ENCODE peak calls at places on chromosomes 6 and 20, in eight cellular contexts. N is neural progenitor cell, G is ovary, X is kidney, J is GM23248, L is breast epithelium, Q is BE2C, H is cardiac muscle cell. S is an unnamed sample.

GRCh38 chr6:106476326-106477105 is 116.0 kb downstream of the CRYBG1 start:
- DNase-seq in N (no peak), G (no peak), X (no peak), J (peak; percentile 77), L (no peak), Q (no peak), H (peak; percentile 73), S (no peak)

GRCh38 chr6:67689329-67689728 is 945.8 kb upstream of the ADGRB3 start:
- DNase-seq in N (peak; percentile 15), G (no peak), X (no peak), J (no peak), L (no peak), Q (no peak), H (no peak), S (no peak)

GRCh38 chr20:341682-342081 is 5.2 kb upstream of the NRSN2 start:
- DNase-seq in N (no peak), G (no peak), X (no peak), J (peak; percentile 88), L (no peak), Q (peak; percentile 33), H (peak; percentile 76), S (no peak)

GRCh38 chr6:89944826-89945407 is 50.6 kb downstream of the GJA10 start:
- DNase-seq in N (no peak), G (no peak), X (no peak), J (peak; percentile 45), L (no peak), Q (no peak), H (peak; percentile 28), S (no peak)

GRCh38 chr20:4601630-4602296 is 119.9 kb upstream of the PRND start:
- DNase-seq in N (no peak), G (peak; percentile 49), X (peak; percentile 71), J (peak; percentile 62), L (no peak), Q (peak; percentile 30), H (no peak), S (no peak)

GRCh38 chr6:75283907-75284284 is 696 bp downstream of the TMEM30A start:
- DNase-seq in N (peak; percentile 16), G (no peak), X (no peak), J (no peak), L (no peak), Q (no peak), H (no peak), S (peak; percentile 2)

GRCh38 chr6:170094686-170095272 is 196.1 kb downstream of the DLL1 start:
- DNase-seq in N (no peak), G (no peak), X (peak; percentile 59), J (no peak), L (no peak), Q (no peak), H (no peak), S (no peak)

GRCh38 chr20:23587631-23588030 is 18.1 kb downstream of the CST9 start:
- DNase-seq in N (no peak), G (no peak), X (no peak), J (no peak), L (no peak), Q (no peak), H (no peak), S (no peak)

GRCh38 chr6:159760602-159761057 is 1.2 kb upstream of the ACAT2 start:
- DNase-seq in N (peak; percentile 85), G (no peak), X (no peak), J (peak; percentile 53), L (no peak), Q (no peak), H (peak; percentile 85), S (no peak)

GRCh38 chr6:37643851-37644672 is 53.6 kb downstream of the MDGA1 start:
- DNase-seq in N (no peak), G (no peak), X (no peak), J (no peak), L (no peak), Q (no peak), H (peak; percentile 35), S (no peak)

GRCh38 chr6:42182101-42182500 is 8.9 kb downstream of the GUCA1A start:
- DNase-seq in N (no peak), G (no peak), X (no peak), J (no peak), L (no peak), Q (no peak), H (no peak), S (no peak)

GRCh38 chr6:13390658-13391057 is 62.3 kb upstream of the TBC1D7 start:
- DNase-seq in N (no peak), G (no peak), X (no peak), J (no peak), L (no peak), Q (no peak), H (no peak), S (no peak)

GRCh38 chr6:137217801-137218472 is 1.2 kb downstream of the IFNGR1 start:
- DNase-seq in N (no peak), G (no peak), X (no peak), J (peak; percentile 81), L (no peak), Q (no peak), H (no peak), S (no peak)

GRCh38 chr20:57047281-57048026 is 219.0 kb downstream of the BMP7 start:
- DNase-seq in N (no peak), G (no peak), X (no peak), J (no peak), L (peak; percentile 75), Q (peak; percentile 24), H (no peak), S (no peak)

GRCh38 chr6:169239181-169239580 is 14.5 kb downstream of the THBS2 start:
- DNase-seq in N (no peak), G (no peak), X (peak; percentile 53), J (no peak), L (no peak), Q (no peak), H (no peak), S (no peak)

GRCh38 chr6:3281669-3282460 is 23.1 kb downstream of the PSMG4 start:
- DNase-seq in N (peak; percentile 51), G (peak; percentile 37), X (peak; percentile 68), J (peak; percentile 95), L (no peak), Q (no peak), H (peak; percentile 88), S (no peak)

GRCh38 chr6:35092362-35093117 is 48.6 kb downstream of the TCP11 start:
- DNase-seq in N (no peak), G (peak; percentile 67), X (no peak), J (peak; percentile 80), L (no peak), Q (no peak), H (peak; percentile 75), S (no peak)

GRCh38 chr6:12890171-12890790 is 173.7 kb downstream of the PHACTR1 start:
- DNase-seq in N (no peak), G (no peak), X (no peak), J (no peak), L (no peak), Q (peak; percentile 20), H (no peak), S (no peak)

GRCh38 chr6:119052292-119052889 is 26.1 kb downstream of the FAM184A start:
- DNase-seq in N (no peak), G (no peak), X (no peak), J (no peak), L (no peak), Q (no peak), H (no peak), S (no peak)

GRCh38 chr6:147416622-147417021 is 91.9 kb upstream of the SAMD5 start:
- DNase-seq in N (no peak), G (no peak), X (no peak), J (no peak), L (no peak), Q (no peak), H (no peak), S (no peak)

GRCh38 chr20:41616228-41616627 is 1.9 kb downstream of the CHD6 start:
- DNase-seq in N (no peak), G (no peak), X (no peak), J (peak; percentile 67), L (no peak), Q (no peak), H (peak; percentile 56), S (no peak)

DNA sequence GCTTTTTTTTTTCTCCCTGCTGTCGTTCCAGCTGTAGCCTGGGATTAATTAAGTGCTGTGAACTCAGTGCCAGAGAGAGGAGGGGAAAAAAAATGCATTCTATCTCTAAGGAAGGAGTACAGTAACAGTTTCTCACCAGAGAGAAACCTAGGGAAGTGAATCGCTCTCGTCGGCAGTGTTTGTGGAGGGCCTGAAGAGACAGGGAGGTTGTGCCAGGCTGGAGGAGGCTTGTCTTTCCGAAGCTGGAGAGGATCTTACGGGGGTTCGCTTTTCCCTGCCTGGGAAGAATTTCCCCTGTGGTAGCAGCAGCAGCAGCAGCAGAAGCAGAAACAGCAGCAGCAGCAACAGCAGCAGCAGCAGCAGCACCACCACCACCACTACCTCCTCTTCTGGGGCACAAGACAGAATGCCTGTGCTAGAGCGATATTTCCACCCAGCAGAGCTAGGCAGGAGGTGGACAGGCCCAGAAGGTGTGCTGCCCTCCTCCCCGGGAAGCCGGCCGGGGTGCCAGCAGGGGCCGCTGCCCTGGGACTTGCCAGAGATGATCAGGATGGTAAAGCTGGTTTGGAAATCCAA is 186.5 kb downstream of the PDE7B start:
- DNase-seq in N (no peak), G (peak; percentile 59), X (peak; percentile 53), J (peak; percentile 78), L (no peak), Q (no peak), H (peak; percentile 76), S (no peak)
- H3K4me3 ChIP-seq in N (no peak overlapping the region), G (peak overlapping the region; percentile 36), X (peak overlapping the region; percentile 48), J (peak overlapping the region; percentile 71), L (peak overlapping the region; percentile 25), Q (no peak overlapping the region), H (no peak overlapping the region), S (no peak overlapping the region)

GRCh38 chr6:43183441-43183840 is 1.4 kb downstream of the CUL9 start:
- DNase-seq in N (no peak), G (no peak), X (no peak), J (no peak), L (no peak), Q (no peak), H (no peak), S (no peak)
- H3K36me3 ChIP-seq in N (no peaks in the 10 kb centered on the region), G (no peaks in the 10 kb centered on the region), X (peaks cover 18% of the 10 kb centered on the region), J (peaks cover 9% of the 10 kb centered on the region), L (no peaks in the 10 kb centered on the region), Q (peaks cover 12% of the 10 kb centered on the region), H (peaks cover 18% of the 10 kb centered on the region), S (peaks cover 12% of the 10 kb centered on the region)

DNA sequence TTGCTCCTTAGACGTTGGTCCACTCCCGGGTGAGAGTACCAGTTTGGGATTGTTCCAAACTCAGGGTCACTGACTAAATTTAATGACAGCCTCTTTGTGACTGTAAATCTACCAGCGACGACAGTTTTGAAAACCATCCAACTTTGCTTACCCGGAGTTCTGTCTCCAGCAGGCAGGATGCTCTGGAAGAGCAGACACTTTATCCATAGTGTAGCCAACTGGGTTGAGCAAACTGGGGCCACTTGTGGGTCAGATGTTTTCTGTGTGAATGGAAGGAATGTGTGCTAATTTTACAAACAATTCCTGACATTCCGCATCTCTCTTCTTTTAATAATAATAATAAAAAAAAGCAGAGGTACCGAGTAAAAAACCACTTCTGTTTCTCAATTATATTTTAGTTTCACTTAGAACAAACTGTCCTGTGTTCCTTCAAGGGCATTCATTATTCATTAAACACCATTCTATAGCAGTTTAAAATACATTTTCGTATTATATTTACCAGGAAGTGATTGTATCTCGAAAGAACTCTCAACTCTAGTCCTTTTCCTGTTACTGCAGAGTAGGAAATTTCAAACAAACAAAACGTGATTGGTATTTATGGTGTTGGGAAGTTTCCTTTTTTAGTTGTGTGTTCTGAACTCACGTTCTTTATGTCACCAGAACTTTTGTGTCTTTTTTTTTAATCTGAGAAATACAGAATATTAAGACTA is 139.7 kb upstream of the BTBD3 start:
- DNase-seq in N (no peak), G (no peak), X (no peak), J (peak; percentile 54), L (no peak), Q (no peak), H (peak; percentile 60), S (no peak)
- H3K4me3 ChIP-seq in N (no peak overlapping the region), G (no peak overlapping the region), X (no peak overlapping the region), J (peak overlapping the region; percentile 42), L (no peak overlapping the region), Q (no peak overlapping the region), H (no peak overlapping the region), S (no peak overlapping the region)

GRCh38 chr20:62854121-62854520 is 7.5 kb downstream of the TCFL5 start:
- DNase-seq in N (no peak), G (no peak), X (no peak), J (no peak), L (no peak), Q (no peak), H (no peak), S (no peak)
- H3K36me3 ChIP-seq in N (no peaks in the 10 kb centered on the region), G (no peaks in the 10 kb centered on the region), X (peaks cover 6% of the 10 kb centered on the region), J (peaks cover 17% of the 10 kb centered on the region), L (no peaks in the 10 kb centered on the region), Q (peaks cover 56% of the 10 kb centered on the region), H (peaks cover 6% of the 10 kb centered on the region), S (peaks cover 3% of the 10 kb centered on the region)